ENCODE peak calls at places on chromosomes 6 and 20, in four cellular contexts. One of them, this sample, is unnamed.
A peak's percentile ranks its signal among the peaks of the same experiment; 100 is the strongest.

GRCh38 chr6:39184906-39185580 is 44.2 kb downstream of the KCNK5 start:
- DNase-seq in stimulated activated naive B cell treated with anti-CD40 and anti-IgM and Interleukin-4, amounts not matched to agents 10 μg/mL and 1 μg/mL and 100 μg/mL, for 72 hours: no peak
- DNase-seq in EL: no peak
- DNase-seq in substantia nigra: no peak
- DNase-seq in this sample: peak; percentile 86

GRCh38 chr6:41523957-41524633 is 22.1 kb upstream of the FOXP4 start:
- DNase-seq in stimulated activated naive B cell treated with anti-CD40 and anti-IgM and Interleukin-4, amounts not matched to agents 10 μg/mL and 1 μg/mL and 100 μg/mL, for 72 hours: no peak
- DNase-seq in substantia nigra: no peak
- DNase-seq in EL: no peak
- DNase-seq in this sample: no peak

GRCh38 chr6:6856538-6857523 is 250.9 kb upstream of the RREB1 start:
- DNase-seq in substantia nigra: no peak
- DNase-seq in EL: peak; percentile 38
- DNase-seq in stimulated activated naive B cell treated with anti-CD40 and anti-IgM and Interleukin-4, amounts not matched to agents 10 μg/mL and 1 μg/mL and 100 μg/mL, for 72 hours: peak; percentile 80
- DNase-seq in this sample: peak; percentile 87

GRCh38 chr20:57163041-57163440 is 103.4 kb downstream of the BMP7 start:
- DNase-seq in EL: no peak
- DNase-seq in stimulated activated naive B cell treated with anti-CD40 and anti-IgM and Interleukin-4, amounts not matched to agents 10 μg/mL and 1 μg/mL and 100 μg/mL, for 72 hours: no peak
- DNase-seq in substantia nigra: no peak
- DNase-seq in this sample: no peak

GRCh38 chr20:47719625-47720024 is 65.7 kb downstream of the SULF2 start:
- DNase-seq in EL: no peak
- DNase-seq in substantia nigra: no peak
- DNase-seq in stimulated activated naive B cell treated with anti-CD40 and anti-IgM and Interleukin-4, amounts not matched to agents 10 μg/mL and 1 μg/mL and 100 μg/mL, for 72 hours: no peak
- DNase-seq in this sample: no peak

GRCh38 chr20:35305682-35306556 is 13.7 kb upstream of the FAM83C start:
- DNase-seq in stimulated activated naive B cell treated with anti-CD40 and anti-IgM and Interleukin-4, amounts not matched to agents 10 μg/mL and 1 μg/mL and 100 μg/mL, for 72 hours: peak; percentile 24
- DNase-seq in substantia nigra: no peak
- DNase-seq in EL: peak; percentile 100
- DNase-seq in this sample: peak; percentile 83

GRCh38 chr6:154497118-154497517 is 13.4 kb downstream of the CNKSR3 start:
- DNase-seq in substantia nigra: no peak
- DNase-seq in stimulated activated naive B cell treated with anti-CD40 and anti-IgM and Interleukin-4, amounts not matched to agents 10 μg/mL and 1 μg/mL and 100 μg/mL, for 72 hours: no peak
- DNase-seq in EL: no peak
- DNase-seq in this sample: no peak

GRCh38 chr6:55794136-55794812 is 81.1 kb downstream of the BMP5 start:
- DNase-seq in substantia nigra: no peak
- DNase-seq in EL: peak; percentile 19
- DNase-seq in stimulated activated naive B cell treated with anti-CD40 and anti-IgM and Interleukin-4, amounts not matched to agents 10 μg/mL and 1 μg/mL and 100 μg/mL, for 72 hours: no peak
- DNase-seq in this sample: no peak

GRCh38 chr20:62752671-62753501 is 43.4 kb upstream of the MRGBP start:
- DNase-seq in substantia nigra: no peak
- DNase-seq in EL: peak; percentile 21
- DNase-seq in stimulated activated naive B cell treated with anti-CD40 and anti-IgM and Interleukin-4, amounts not matched to agents 10 μg/mL and 1 μg/mL and 100 μg/mL, for 72 hours: no peak
- DNase-seq in this sample: peak; percentile 68

GRCh38 chr20:64145458-64146300 is 18.6 kb upstream of the MYT1 start:
- DNase-seq in stimulated activated naive B cell treated with anti-CD40 and anti-IgM and Interleukin-4, amounts not matched to agents 10 μg/mL and 1 μg/mL and 100 μg/mL, for 72 hours: no peak
- DNase-seq in EL: no peak
- DNase-seq in substantia nigra: no peak
- DNase-seq in this sample: peak; percentile 41

GRCh38 chr20:56328861-56329260 is 29.9 kb upstream of the FAM210B start:
- DNase-seq in EL: peak; percentile 12
- DNase-seq in stimulated activated naive B cell treated with anti-CD40 and anti-IgM and Interleukin-4, amounts not matched to agents 10 μg/mL and 1 μg/mL and 100 μg/mL, for 72 hours: no peak
- DNase-seq in substantia nigra: no peak
- DNase-seq in this sample: no peak

GRCh38 chr6:150373260-150373701 is 4.5 kb downstream of the IYD start:
- DNase-seq in EL: no peak
- DNase-seq in substantia nigra: no peak
- DNase-seq in stimulated activated naive B cell treated with anti-CD40 and anti-IgM and Interleukin-4, amounts not matched to agents 10 μg/mL and 1 μg/mL and 100 μg/mL, for 72 hours: no peak
- DNase-seq in this sample: no peak

GRCh38 chr20:50518270-50518721 is 8.1 kb downstream of the PTPN1 start:
- DNase-seq in stimulated activated naive B cell treated with anti-CD40 and anti-IgM and Interleukin-4, amounts not matched to agents 10 μg/mL and 1 μg/mL and 100 μg/mL, for 72 hours: no peak
- DNase-seq in EL: peak; percentile 75
- DNase-seq in substantia nigra: no peak
- DNase-seq in this sample: no peak

GRCh38 chr6:161161889-161162624 is 111.8 kb downstream of the AGPAT4 start:
- DNase-seq in substantia nigra: no peak
- DNase-seq in stimulated activated naive B cell treated with anti-CD40 and anti-IgM and Interleukin-4, amounts not matched to agents 10 μg/mL and 1 μg/mL and 100 μg/mL, for 72 hours: no peak
- DNase-seq in EL: peak; percentile 56
- DNase-seq in this sample: peak; percentile 65

GRCh38 chr6:5481024-5481423 is 219.7 kb downstream of the FARS2 start:
- DNase-seq in EL: no peak
- DNase-seq in stimulated activated naive B cell treated with anti-CD40 and anti-IgM and Interleukin-4, amounts not matched to agents 10 μg/mL and 1 μg/mL and 100 μg/mL, for 72 hours: no peak
- DNase-seq in substantia nigra: no peak
- DNase-seq in this sample: no peak

GRCh38 chr6:145551164-145551563 is 184.2 kb downstream of the EPM2A start:
- DNase-seq in substantia nigra: no peak
- DNase-seq in stimulated activated naive B cell treated with anti-CD40 and anti-IgM and Interleukin-4, amounts not matched to agents 10 μg/mL and 1 μg/mL and 100 μg/mL, for 72 hours: no peak
- DNase-seq in EL: peak; percentile 23
- DNase-seq in this sample: no peak

GRCh38 chr6:113651120-113651519 is 206.0 kb upstream of the MARCKS start:
- DNase-seq in stimulated activated naive B cell treated with anti-CD40 and anti-IgM and Interleukin-4, amounts not matched to agents 10 μg/mL and 1 μg/mL and 100 μg/mL, for 72 hours: no peak
- DNase-seq in substantia nigra: no peak
- DNase-seq in EL: no peak
- DNase-seq in this sample: peak; percentile 36

GRCh38 chr6:20403080-20403765 is 1.5 kb downstream of the E2F3 start:
- DNase-seq in EL: peak; percentile 93
- DNase-seq in substantia nigra: peak; percentile 49
- DNase-seq in stimulated activated naive B cell treated with anti-CD40 and anti-IgM and Interleukin-4, amounts not matched to agents 10 μg/mL and 1 μg/mL and 100 μg/mL, for 72 hours: peak; percentile 93
- DNase-seq in this sample: peak; percentile 100

GRCh38 chr6:154938245-154938583 is 56.9 kb upstream of the TIAM2 start:
- DNase-seq in EL: no peak
- DNase-seq in stimulated activated naive B cell treated with anti-CD40 and anti-IgM and Interleukin-4, amounts not matched to agents 10 μg/mL and 1 μg/mL and 100 μg/mL, for 72 hours: no peak
- DNase-seq in substantia nigra: no peak
- DNase-seq in this sample: peak; percentile 46

GRCh38 chr20:57737349-57737748 is 27.5 kb upstream of the PMEPA1 start:
- DNase-seq in EL: no peak
- DNase-seq in substantia nigra: no peak
- DNase-seq in stimulated activated naive B cell treated with anti-CD40 and anti-IgM and Interleukin-4, amounts not matched to agents 10 μg/mL and 1 μg/mL and 100 μg/mL, for 72 hours: no peak
- DNase-seq in this sample: no peak

GRCh38 chr6:32689531-32690505 is 23.4 kb upstream of the HLA-DQB1 start:
- DNase-seq in stimulated activated naive B cell treated with anti-CD40 and anti-IgM and Interleukin-4, amounts not matched to agents 10 μg/mL and 1 μg/mL and 100 μg/mL, for 72 hours: no peak
- DNase-seq in substantia nigra: no peak
- DNase-seq in EL: no peak
- DNase-seq in this sample: no peak

GRCh38 chr6:169720207-169720855 is 4.0 kb downstream of the PHF10 start:
- DNase-seq in substantia nigra: no peak
- DNase-seq in stimulated activated naive B cell treated with anti-CD40 and anti-IgM and Interleukin-4, amounts not matched to agents 10 μg/mL and 1 μg/mL and 100 μg/mL, for 72 hours: no peak
- DNase-seq in EL: no peak
- DNase-seq in this sample: no peak

GRCh38 chr20:19809487-19809886 is 51.4 kb downstream of the RIN2 start:
- DNase-seq in substantia nigra: no peak
- DNase-seq in EL: no peak
- DNase-seq in stimulated activated naive B cell treated with anti-CD40 and anti-IgM and Interleukin-4, amounts not matched to agents 10 μg/mL and 1 μg/mL and 100 μg/mL, for 72 hours: no peak
- DNase-seq in this sample: no peak

GRCh38 chr6:77814119-77814518 is 161.3 kb downstream of the MEI4 start:
- DNase-seq in substantia nigra: no peak
- DNase-seq in stimulated activated naive B cell treated with anti-CD40 and anti-IgM and Interleukin-4, amounts not matched to agents 10 μg/mL and 1 μg/mL and 100 μg/mL, for 72 hours: no peak
- DNase-seq in EL: no peak
- DNase-seq in this sample: no peak